ENCODE peak calls at places on chromosome 4, in four cellular contexts. D is GM10248, H is H9, U is WTC11. K is an unnamed sample.

GRCh38 chr4:1072830-1073446 is 40.4 kb downstream of the RNF212 start:
- DNase-seq in D (peak), H (peak), U (peak), K (peak)

GRCh38 chr4:120001850-120002249 is 64.8 kb downstream of the MAD2L1 start:
- DNase-seq in D (no peak), H (no peak), U (no peak), K (no peak)

GRCh38 chr4:3472411-3473141 is 9.5 kb downstream of the DOK7 start:
- DNase-seq in D (no peak), H (no peak), U (no peak), K (no peak)

GRCh38 chr4:1644906-1645657 is 39.0 kb downstream of the FAM53A start:
- DNase-seq in D (no peak), H (no peak), U (no peak), K (peak)

GRCh38 chr4:67568820-67569219 is 10.3 kb downstream of the STAP1 start:
- DNase-seq in D (no peak), H (no peak), U (no peak), K (no peak)

GRCh38 chr4:6926681-6927478 is 17.3 kb downstream of the TBC1D14 start:
- DNase-seq in D (no peak), H (no peak), U (no peak), K (peak)

GRCh38 chr4:158858410-158859189 is 89.8 kb downstream of the FNIP2 start:
- DNase-seq in D (no peak), H (no peak), U (no peak), K (no peak)

GRCh38 chr4:3766207-3766790 is at the start of gene ADRA2C:
- DNase-seq in D (no peak), H (no peak), U (no peak), K (peak)

GRCh38 chr4:81870275-81870674 is 398.6 kb upstream of the RASGEF1B start:
- DNase-seq in D (no peak), H (no peak), U (no peak), K (no peak)

GRCh38 chr4:189845145-189845846 is 95.4 kb upstream of the FRG1 start:
- DNase-seq in D (no peak), H (no peak), U (no peak), K (no peak)

GRCh38 chr4:6763330-6763851 is 19.1 kb upstream of the KIAA0232 start:
- DNase-seq in D (no peak), H (no peak), U (no peak), K (no peak)

GRCh38 chr4:67437974-67438713 is 107.2 kb downstream of the CENPC start:
- DNase-seq in D (no peak), H (no peak), U (no peak), K (no peak)

GRCh38 chr4:71126719-71127118 is 133.3 kb downstream of the DCK start:
- DNase-seq in D (no peak), H (no peak), U (no peak), K (no peak)

GRCh38 chr4:4985844-4986243 is 33.4 kb downstream of the CYTL1 start:
- DNase-seq in D (no peak), H (peak), U (no peak), K (no peak)

GRCh38 chr4:15668566-15669435 is 12.8 kb upstream of the FAM200B start:
- DNase-seq in D (no peak), H (no peak), U (no peak), K (no peak)

GRCh38 chr4:101346562-101347266 is 612 bp downstream of the PPP3CA start:
- DNase-seq in D (peak), H (peak), U (peak), K (peak)

GRCh38 chr4:158182736-158183135 is 9.9 kb upstream of the GASK1B start:
- DNase-seq in D (no peak), H (peak), U (no peak), K (no peak)

GRCh38 chr4:139950568-139950967 is 203.4 kb downstream of the MAML3 start:
- DNase-seq in D (peak), H (no peak), U (no peak), K (no peak)

GRCh38 chr4:123893746-123894095 is 497.1 kb downstream of the SPRY1 start:
- DNase-seq in D (no peak), H (no peak), U (no peak), K (no peak)

GRCh38 chr4:123640271-123640670 is 243.7 kb downstream of the SPRY1 start:
- DNase-seq in D (no peak), H (no peak), U (no peak), K (no peak)

GRCh38 chr4:94892051-94892450 is 134.3 kb downstream of the BMPR1B start:
- DNase-seq in D (no peak), H (no peak), U (no peak), K (no peak)

GRCh38 chr4:12724520-12724919 is 759.6 kb downstream of the RAB28 start:
- DNase-seq in D (no peak), H (no peak), U (no peak), K (no peak)

GRCh38 chr4:86338989-86339388 is 20.9 kb downstream of the MAPK10 start:
- DNase-seq in D (no peak), H (no peak), U (no peak), K (no peak)

GRCh38 chr4:81473086-81473396 is 1.3 kb upstream of the RASGEF1B start:
- DNase-seq in D (no peak), H (no peak), U (no peak), K (no peak)

DNA sequence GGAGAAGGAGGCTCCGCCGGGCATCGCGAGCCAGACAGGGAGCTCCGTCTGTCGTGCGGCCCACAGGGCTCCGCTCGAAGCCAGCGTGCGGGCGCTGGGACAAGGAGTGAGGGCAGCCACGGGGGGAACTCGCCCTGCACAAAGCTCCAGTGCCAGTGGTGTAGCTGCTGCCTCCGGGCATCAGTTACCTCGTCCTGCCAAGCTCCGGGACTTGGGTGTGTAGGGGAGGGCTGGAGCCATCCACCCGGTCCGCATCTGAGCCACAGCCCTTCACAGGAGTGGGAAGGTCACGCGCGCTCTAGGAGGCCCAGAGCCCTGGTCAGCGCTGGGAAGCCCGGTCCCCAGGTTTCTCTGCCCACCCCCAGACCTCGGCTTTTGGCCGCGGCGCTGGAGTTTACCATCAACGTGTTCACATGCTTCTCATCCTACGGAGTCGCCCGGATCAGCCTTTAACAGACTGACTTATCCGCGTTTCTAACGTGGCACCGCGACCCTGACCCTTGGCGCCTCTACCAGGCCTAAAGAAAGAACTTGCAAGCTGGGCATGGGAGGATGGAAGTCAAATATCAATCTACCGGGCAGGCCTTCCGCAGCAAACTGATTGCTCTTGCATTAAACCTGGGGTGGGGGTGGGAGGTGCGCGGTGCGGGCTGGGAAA is 8.4 kb upstream of the PRDM8 start:
- DNase-seq in D (no peak), H (no peak), U (no peak), K (no peak)
- TF ChIP-seq CTCF in D (no peak), H (no peak), U (no peak), K (no peak)

DNA sequence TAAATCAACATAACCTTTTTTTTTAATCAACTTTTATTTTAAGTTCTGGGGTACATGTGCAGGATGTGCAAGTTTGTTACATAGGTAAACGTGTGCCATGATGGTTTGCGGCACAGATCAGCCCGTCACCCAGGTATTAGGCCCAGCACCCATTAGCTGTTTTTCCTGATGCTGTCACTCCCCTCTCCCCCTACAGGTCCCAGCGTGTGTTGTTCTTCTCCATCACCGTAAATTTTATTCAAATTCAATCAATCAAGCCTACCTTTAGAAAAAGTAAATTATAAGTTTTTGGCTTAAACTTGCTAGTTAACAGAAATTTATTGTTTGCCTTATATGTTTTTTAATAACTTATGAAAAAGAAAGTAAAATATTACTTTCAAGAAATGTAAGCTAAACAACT is 25.9 kb downstream of the TIGD2 start:
- DNase-seq in D (no peak), H (no peak), U (no peak), K (no peak)
- TF ChIP-seq CTCF in D (no peak), H (peak), U (no peak), K (no peak)

GRCh38 chr4:182600836-182601235 is 316.4 kb downstream of the DCTD start:
- DNase-seq in D (no peak), H (no peak), U (no peak), K (no peak)
- TF ChIP-seq CTCF in D (no peak), H (no peak), U (no peak), K (no peak)

GRCh38 chr4:102625232-102625930 is 124.2 kb downstream of the NFKB1 start:
- DNase-seq in D (peak), H (peak), U (peak), K (no peak)
- TF ChIP-seq CTCF in D (peak), H (peak), U (no peak), K (no peak)

DNA sequence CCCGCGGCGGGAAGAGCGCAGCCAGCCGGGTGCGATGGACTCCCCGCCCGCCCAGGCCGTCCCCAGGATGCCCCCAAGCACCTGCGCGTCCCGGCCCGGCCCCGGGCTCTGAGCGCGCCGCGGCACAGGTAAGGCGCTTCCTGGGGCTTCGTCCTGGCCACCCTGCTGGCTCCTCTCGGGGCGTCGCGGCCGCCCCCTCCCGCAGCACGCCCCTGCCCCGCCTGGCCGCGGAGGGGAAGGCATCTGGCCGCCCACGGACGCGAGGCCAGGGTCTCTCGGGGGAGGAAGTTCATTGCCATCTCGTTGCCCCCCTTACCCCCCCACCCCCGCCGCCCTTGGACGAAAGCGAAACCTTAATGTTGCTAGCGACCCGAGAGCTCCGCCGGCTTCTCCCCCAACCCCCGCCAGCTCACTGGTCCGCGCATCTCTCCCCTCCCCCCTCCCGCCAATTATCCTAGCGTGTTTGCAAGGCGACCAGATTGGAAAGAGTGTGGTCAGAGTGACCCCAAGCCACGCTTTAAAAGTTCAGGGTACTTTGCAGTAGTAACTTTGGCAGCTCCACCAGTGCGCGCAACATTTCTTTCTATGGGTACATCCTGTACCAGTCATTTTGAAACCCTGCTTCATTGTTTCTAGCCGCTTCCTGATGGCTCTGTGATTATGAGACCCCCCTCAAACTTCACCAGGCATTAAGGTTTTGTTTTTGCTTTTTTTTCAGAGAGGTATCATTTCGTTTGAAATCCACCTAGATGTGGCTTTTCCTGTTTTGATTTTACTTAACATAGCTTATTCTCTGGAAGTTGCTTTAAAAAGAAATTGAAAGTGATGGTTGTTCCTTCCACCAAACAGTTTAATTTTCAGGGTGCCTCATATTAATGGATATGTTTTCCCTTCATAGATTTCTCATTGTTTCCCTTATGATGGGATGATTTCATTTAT is 606 bp downstream of the TBC1D1 start:
- DNase-seq in D (peak), H (peak), U (peak), K (no peak)
- TF ChIP-seq CTCF in D (peak), H (no peak), U (no peak), K (no peak)